ENCODE peak calls at places on chromosome 11, in six cellular contexts. One of them, this sample, is unnamed.

GRCh38 chr11:31798057-31799035 is 12.8 kb downstream of the PAX6 start:
- DNase-seq in GF-D8: no peak
- DNase-seq in T-helper 2 cell: no peak
- DNase-seq in erythroblast: peak; percentile 36
- DNase-seq in WTC11: peak; percentile 86
- DNase-seq in stimulated activated naive CD4-positive, alpha-beta T cell: peak; percentile 13
- DNase-seq in this sample: no peak

GRCh38 chr11:22079133-22079847 is 113.6 kb upstream of the ANO5 start:
- DNase-seq in GF-D8: no peak
- DNase-seq in T-helper 2 cell: no peak
- DNase-seq in erythroblast: no peak
- DNase-seq in WTC11: no peak
- DNase-seq in stimulated activated naive CD4-positive, alpha-beta T cell: no peak
- DNase-seq in this sample: no peak

GRCh38 chr11:74672956-74673895 is 58.0 kb downstream of the CHRDL2 start:
- DNase-seq in GF-D8: no peak
- DNase-seq in T-helper 2 cell: no peak
- DNase-seq in erythroblast: no peak
- DNase-seq in WTC11: no peak
- DNase-seq in stimulated activated naive CD4-positive, alpha-beta T cell: no peak
- DNase-seq in this sample: peak; percentile 46

GRCh38 chr11:95415837-95416288 is 184.9 kb upstream of the SESN3 start:
- DNase-seq in GF-D8: no peak
- DNase-seq in T-helper 2 cell: no peak
- DNase-seq in erythroblast: peak; percentile 73
- DNase-seq in WTC11: no peak
- DNase-seq in stimulated activated naive CD4-positive, alpha-beta T cell: no peak
- DNase-seq in this sample: no peak

GRCh38 chr11:60842688-60843605 is 1.0 kb downstream of the CCDC86 start:
- DNase-seq in GF-D8: no peak
- DNase-seq in T-helper 2 cell: no peak
- DNase-seq in erythroblast: peak; percentile 29
- DNase-seq in WTC11: no peak
- DNase-seq in stimulated activated naive CD4-positive, alpha-beta T cell: no peak
- DNase-seq in this sample: no peak

GRCh38 chr11:34345012-34345804 is 12.6 kb downstream of the ABTB2 start:
- DNase-seq in GF-D8: no peak
- DNase-seq in T-helper 2 cell: no peak
- DNase-seq in erythroblast: no peak
- DNase-seq in WTC11: no peak
- DNase-seq in stimulated activated naive CD4-positive, alpha-beta T cell: no peak
- DNase-seq in this sample: no peak

GRCh38 chr11:64053699-64054098 is 18.0 kb downstream of the FLRT1 start:
- DNase-seq in GF-D8: no peak
- DNase-seq in T-helper 2 cell: no peak
- DNase-seq in erythroblast: no peak
- DNase-seq in WTC11: peak; percentile 74
- DNase-seq in stimulated activated naive CD4-positive, alpha-beta T cell: no peak
- DNase-seq in this sample: no peak

GRCh38 chr11:17165247-17165890 is 42.4 kb downstream of the PIK3C2A start:
- DNase-seq in GF-D8: no peak
- DNase-seq in T-helper 2 cell: no peak
- DNase-seq in erythroblast: no peak
- DNase-seq in WTC11: no peak
- DNase-seq in stimulated activated naive CD4-positive, alpha-beta T cell: no peak
- DNase-seq in this sample: no peak

GRCh38 chr11:11373934-11374333 is 20.9 kb upstream of the CSNK2A3 start:
- DNase-seq in GF-D8: no peak
- DNase-seq in T-helper 2 cell: no peak
- DNase-seq in erythroblast: no peak
- DNase-seq in WTC11: no peak
- DNase-seq in stimulated activated naive CD4-positive, alpha-beta T cell: no peak
- DNase-seq in this sample: no peak

GRCh38 chr11:94753630-94754029 is 14.5 kb upstream of the AMOTL1 start:
- DNase-seq in GF-D8: no peak
- DNase-seq in T-helper 2 cell: no peak
- DNase-seq in erythroblast: no peak
- DNase-seq in WTC11: no peak
- DNase-seq in stimulated activated naive CD4-positive, alpha-beta T cell: no peak
- DNase-seq in this sample: no peak

GRCh38 chr11:62132689-62133293 is 9.0 kb downstream of the INCENP start:
- DNase-seq in GF-D8: no peak
- DNase-seq in T-helper 2 cell: no peak
- DNase-seq in erythroblast: peak; percentile 56
- DNase-seq in WTC11: no peak
- DNase-seq in stimulated activated naive CD4-positive, alpha-beta T cell: no peak
- DNase-seq in this sample: no peak

GRCh38 chr11:2928605-2929510 is at the start of gene PHLDA2:
- DNase-seq in GF-D8: no peak
- DNase-seq in T-helper 2 cell: peak; percentile 55
- DNase-seq in erythroblast: peak; percentile 53
- DNase-seq in WTC11: peak; percentile 61
- DNase-seq in stimulated activated naive CD4-positive, alpha-beta T cell: peak; percentile 62
- DNase-seq in this sample: peak; percentile 62

GRCh38 chr11:63999349-64000025 is 13.2 kb downstream of the OTUB1 start:
- DNase-seq in GF-D8: no peak
- DNase-seq in T-helper 2 cell: peak; percentile 58
- DNase-seq in erythroblast: peak; percentile 40
- DNase-seq in WTC11: peak; percentile 86
- DNase-seq in stimulated activated naive CD4-positive, alpha-beta T cell: peak; percentile 37
- DNase-seq in this sample: peak; percentile 42

GRCh38 chr11:133835258-133836075 is 9.8 kb downstream of the SPATA19 start:
- DNase-seq in GF-D8: peak; percentile 79
- DNase-seq in T-helper 2 cell: no peak
- DNase-seq in erythroblast: peak; percentile 23
- DNase-seq in WTC11: peak; percentile 72
- DNase-seq in stimulated activated naive CD4-positive, alpha-beta T cell: peak; percentile 26
- DNase-seq in this sample: peak; percentile 34

GRCh38 chr11:2943711-2944118 is 14.5 kb upstream of the PHLDA2 start:
- DNase-seq in GF-D8: no peak
- DNase-seq in T-helper 2 cell: no peak
- DNase-seq in erythroblast: no peak
- DNase-seq in WTC11: no peak
- DNase-seq in stimulated activated naive CD4-positive, alpha-beta T cell: no peak
- DNase-seq in this sample: no peak